ENCODE peak calls at places on chromosomes 13 and 19, in five cellular contexts. B, Y, U, H and S are unnamed samples.

GRCh38 chr19:20077791-20078463 is at the start of gene ZNF90:
- DNase-seq in B (peak; percentile 97), Y (peak; percentile 92), U (peak; percentile 88), H (peak; percentile 99), S (peak; percentile 97)

GRCh38 chr13:80214521-80214941 is 126.4 kb downstream of the SPRY2 start:
- DNase-seq in B (no peak), Y (no peak), U (no peak), H (no peak), S (no peak)

GRCh38 chr13:103516009-103516795 is 450.0 kb upstream of the SLC10A2 start:
- DNase-seq in B (no peak), Y (no peak), U (no peak), H (no peak), S (no peak)

GRCh38 chr19:46970815-46971214 is 48.8 kb upstream of the NPAS1 start:
- DNase-seq in B (no peak), Y (no peak), U (no peak), H (no peak), S (no peak)

GRCh38 chr19:374886-375235 is 30.3 kb upstream of the MIER2 start:
- DNase-seq in B (no peak), Y (no peak), U (no peak), H (peak; percentile 56), S (no peak)

GRCh38 chr13:23180711-23181110 is at the start of gene SGCG:
- DNase-seq in B (no peak), Y (no peak), U (no peak), H (no peak), S (no peak)

GRCh38 chr13:52651880-52652169 is 811 bp upstream of the SUGT1 start:
- DNase-seq in B (no peak), Y (no peak), U (no peak), H (no peak), S (no peak)

GRCh38 chr13:104014803-104015645 is 948.8 kb upstream of the SLC10A2 start:
- DNase-seq in B (no peak), Y (no peak), U (no peak), H (no peak), S (no peak)

GRCh38 chr19:39845621-39846175 is 481 bp downstream of the FBL start:
- DNase-seq in B (no peak), Y (no peak), U (no peak), H (no peak), S (peak; percentile 48)

GRCh38 chr13:54687173-54687572 is 1658.6 kb downstream of the OLFM4 start:
- DNase-seq in B (no peak), Y (no peak), U (no peak), H (no peak), S (no peak)

GRCh38 chr13:20429682-20430081 is 96.0 kb downstream of the CRYL1 start:
- DNase-seq in B (no peak), Y (no peak), U (no peak), H (no peak), S (no peak)

GRCh38 chr13:21012841-21013681 is 48.3 kb downstream of the LATS2 start:
- DNase-seq in B (no peak), Y (no peak), U (no peak), H (no peak), S (no peak)

GRCh38 chr19:50325310-50326100 is 3.7 kb downstream of the KCNC3 start:
- DNase-seq in B (peak; percentile 77), Y (peak; percentile 62), U (peak; percentile 84), H (no peak), S (peak; percentile 59)

GRCh38 chr19:15144046-15144646 is 36.9 kb downstream of the SYDE1 start:
- DNase-seq in B (no peak), Y (no peak), U (no peak), H (peak; percentile 1), S (no peak)

DNA sequence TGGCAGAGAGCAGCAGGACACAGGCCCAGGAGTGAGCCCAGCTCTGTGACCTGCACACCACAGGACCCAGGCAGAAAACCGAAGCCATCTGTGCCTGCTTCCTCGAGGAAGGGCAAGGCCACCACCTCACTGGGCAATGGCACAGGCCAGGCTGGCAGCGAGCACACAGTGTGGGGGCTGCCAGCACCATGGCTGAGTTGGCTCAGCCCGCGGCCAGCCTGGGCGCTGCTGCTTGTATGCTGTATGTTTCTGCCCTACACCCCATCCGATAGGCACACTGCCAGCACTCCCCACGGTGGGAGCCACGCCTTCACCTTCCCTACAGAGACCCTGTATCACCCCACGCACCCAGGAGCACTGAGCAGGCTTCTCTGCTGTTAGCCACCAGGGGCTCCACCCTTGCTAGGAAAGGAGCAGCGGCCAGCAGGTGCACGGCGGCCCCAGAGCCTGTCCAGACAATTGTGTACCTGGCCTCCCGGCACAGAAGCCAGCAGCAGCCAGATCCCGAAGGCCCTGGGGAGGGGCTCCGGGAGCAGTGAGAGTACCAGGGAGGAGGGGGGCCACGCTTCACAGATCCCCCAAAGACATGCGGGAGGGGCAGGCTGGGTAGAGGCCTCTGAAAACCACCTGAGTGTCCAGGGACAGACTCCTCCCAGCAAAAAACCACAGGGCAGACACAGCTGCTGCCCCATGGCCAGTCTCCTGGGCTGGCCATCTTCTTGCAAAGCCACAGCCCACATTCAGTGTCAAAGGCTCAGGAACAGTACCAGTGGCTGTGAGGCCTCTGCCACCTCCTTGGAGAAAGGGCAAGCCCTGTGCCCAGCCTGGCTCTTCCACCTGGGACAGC is 56.1 kb downstream of the MLLT1 start:
- DNase-seq in B (peak; percentile 88), Y (no peak), U (no peak), H (no peak), S (no peak)
- H3K36me3 ChIP-seq in B (peaks cover 65% of the 10 kb centered on the region), Y (no peaks in the 10 kb centered on the region), U (peaks cover 47% of the 10 kb centered on the region), H (peaks cover 66% of the 10 kb centered on the region), S (no peaks in the 10 kb centered on the region)

DNA sequence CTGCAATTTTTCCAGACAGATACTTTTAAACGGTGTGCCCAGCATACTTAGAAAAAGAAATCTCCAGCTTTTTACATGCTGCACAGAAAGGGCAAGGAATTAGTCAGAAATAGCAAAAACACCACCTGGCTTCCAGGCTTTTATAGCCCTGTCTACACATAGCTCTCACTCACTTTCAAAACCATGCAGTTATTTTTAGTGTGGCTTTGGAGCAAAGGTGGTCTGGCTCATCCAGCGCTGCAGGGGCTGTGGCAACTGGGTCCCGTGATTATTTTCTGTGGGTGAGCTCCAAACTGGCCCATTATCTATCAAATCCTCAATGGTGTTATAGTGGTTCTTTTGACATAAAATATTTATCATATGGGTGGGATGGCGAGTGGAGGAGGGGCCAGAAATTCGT is 57.0 kb downstream of the COL4A2 start:
- DNase-seq in B (no peak), Y (no peak), U (no peak), H (no peak), S (no peak)
- H3K4me1 ChIP-seq in B (peaks cover 50% of the 10 kb centered on the region), Y (peaks cover 8% of the 10 kb centered on the region), U (no peaks in the 10 kb centered on the region), H (no peaks in the 10 kb centered on the region), S (peaks cover 14% of the 10 kb centered on the region)

GRCh38 chr13:40439928-40440327 is 226.5 kb downstream of the FOXO1 start:
- DNase-seq in B (no peak), Y (no peak), U (no peak), H (no peak), S (peak; percentile 55)

GRCh38 chr13:40440990-40441820 is 225.2 kb downstream of the FOXO1 start:
- DNase-seq in B (peak; percentile 88), Y (peak; percentile 71), U (no peak), H (peak; percentile 92), S (peak; percentile 70)

GRCh38 chr13:40438022-40438692 is 228.3 kb downstream of the FOXO1 start:
- DNase-seq in B (no peak), Y (no peak), U (no peak), H (no peak), S (no peak)

GRCh38 chr13:40442191-40442590 is 224.2 kb downstream of the FOXO1 start:
- DNase-seq in B (no peak), Y (no peak), U (no peak), H (no peak), S (no peak)

DNA sequence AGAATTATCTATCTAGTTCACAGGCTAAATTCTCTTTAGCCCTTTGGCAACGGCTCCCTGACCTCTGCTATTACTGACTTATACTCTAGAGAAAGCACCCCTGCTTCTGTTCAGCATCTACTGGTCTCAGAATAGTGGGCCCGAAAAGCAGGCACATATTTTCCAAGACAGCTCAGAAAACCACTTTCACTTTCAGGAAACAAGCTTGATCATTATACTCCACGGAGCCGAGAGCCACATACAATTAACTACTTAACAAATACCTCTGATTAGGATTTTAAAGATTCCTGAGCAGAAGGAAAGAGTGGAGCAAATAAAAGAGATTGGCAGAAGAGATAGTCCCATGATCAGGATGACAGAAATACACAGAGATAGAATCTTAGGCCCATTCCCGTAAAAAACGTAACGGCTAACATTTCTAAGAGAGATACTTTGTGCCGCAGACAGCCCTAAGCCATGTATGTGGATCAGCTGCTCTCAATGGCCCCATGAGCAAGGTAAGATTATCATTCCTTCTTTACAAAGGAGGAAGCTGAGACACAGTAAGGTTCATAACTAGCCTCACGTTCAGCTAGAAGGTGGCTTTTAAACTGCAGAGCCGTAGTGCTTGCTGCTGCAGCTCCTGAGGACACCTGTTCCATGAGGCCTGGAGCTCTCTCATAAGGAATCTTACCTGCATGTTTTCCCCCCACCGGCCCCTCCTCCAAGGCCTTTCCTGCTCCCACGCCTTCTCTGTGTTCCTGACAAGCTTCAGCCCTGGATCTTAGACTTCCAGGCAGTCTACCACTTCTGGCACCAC is 227.2 kb downstream of the FOXO1 start:
- DNase-seq in B (no peak), Y (no peak), U (no peak), H (no peak), S (peak; percentile 36)
- TF ChIP-seq EP300 in B (no peak), Y (no peak), U (no peak), H (no peak), S (no peak)

GRCh38 chr13:45339867-45340266 is 1.1 kb downstream of the TPT1 start:
- DNase-seq in B (no peak), Y (no peak), U (no peak), H (no peak), S (no peak)
- H3K36me3 ChIP-seq in B (peaks cover 61% of the 10 kb centered on the region), Y (no peaks in the 10 kb centered on the region), U (peaks cover 52% of the 10 kb centered on the region), H (peaks cover 58% of the 10 kb centered on the region), S (no peaks in the 10 kb centered on the region)